ENCODE peak calls at places on chromosome 4, in four cellular contexts. I is WTC11, V is GM23338, E is B cell. S is an unnamed sample.
A peak's percentile ranks its signal among the peaks of the same experiment; 100 is the strongest.

GRCh38 chr4:122065915-122066314 is 86.2 kb upstream of the BLTP1 start:
- DNase-seq in V (no peak), E (no peak), I (no peak), S (no peak)

GRCh38 chr4:158799013-158799770 is 30.4 kb downstream of the FNIP2 start:
- DNase-seq in V (no peak), I (no peak), E (no peak), S (no peak)

GRCh38 chr4:1958276-1959103 is 50.3 kb downstream of the NELFA start:
- DNase-seq in I (no peak), E (no peak), V (no peak), S (no peak)

GRCh38 chr4:76640252-76640925 is 205.4 kb downstream of the SHROOM3 start:
- DNase-seq in E (no peak), V (peak; percentile 29), I (peak; percentile 14), S (no peak)

GRCh38 chr4:141246683-141247429 is 26.2 kb downstream of the ZNF330 start:
- DNase-seq in I (no peak), E (no peak), V (no peak), S (no peak)

GRCh38 chr4:169611157-169611556 is 1.2 kb downstream of the NEK1 start:
- DNase-seq in I (no peak), E (no peak), V (no peak), S (no peak)

GRCh38 chr4:37682701-37683401 is 3.3 kb downstream of the RELL1 start:
- DNase-seq in V (no peak), I (no peak), E (peak; percentile 47), S (peak; percentile 51)

GRCh38 chr4:89410687-89411086 is 103.1 kb upstream of the GPRIN3 start:
- DNase-seq in I (no peak), E (no peak), V (peak; percentile 8), S (no peak)

GRCh38 chr4:91758487-91758886 is 545.3 kb upstream of the GRID2 start:
- DNase-seq in V (no peak), I (no peak), E (no peak), S (no peak)

GRCh38 chr4:75724867-75725724 is 719 bp downstream of the USO1 start:
- DNase-seq in E (peak; percentile 56), I (peak; percentile 73), V (peak; percentile 80), S (peak; percentile 75)

GRCh38 chr4:13347517-13348125 is 136.5 kb downstream of the RAB28 start:
- DNase-seq in E (no peak), I (no peak), V (no peak), S (no peak)

GRCh38 chr4:112704991-112705845 is 68.3 kb downstream of the LARP7 start:
- DNase-seq in E (peak; percentile 41), I (peak; percentile 47), V (peak; percentile 61), S (peak; percentile 42)

GRCh38 chr4:88159137-88159725 is 792 bp upstream of the ABCG2 start:
- DNase-seq in V (peak; percentile 71), E (no peak), I (peak; percentile 67), S (no peak)

GRCh38 chr4:89298788-89299152 is 8.8 kb downstream of the GPRIN3 start:
- DNase-seq in I (no peak), E (no peak), V (no peak), S (no peak)

GRCh38 chr4:113109106-113109740 is 59.8 kb downstream of the ANK2 start:
- DNase-seq in V (no peak), I (no peak), E (no peak), S (no peak)

GRCh38 chr4:168162604-168163003 is 70.3 kb downstream of the ANXA10 start:
- DNase-seq in V (no peak), I (no peak), E (no peak), S (no peak)

GRCh38 chr4:34720563-34720962 is 1523.8 kb downstream of the ARAP2 start:
- DNase-seq in I (no peak), V (peak; percentile 67), E (no peak), S (no peak)

GRCh38 chr4:88135362-88135663 is 23.1 kb downstream of the ABCG2 start:
- DNase-seq in V (no peak), I (no peak), E (no peak), S (no peak)

GRCh38 chr4:8207314-8207713 is 8.2 kb downstream of the SH3TC1 start:
- DNase-seq in I (no peak), V (no peak), E (no peak), S (no peak)

GRCh38 chr4:85058551-85058950 is 92.1 kb upstream of the WDFY3 start:
- DNase-seq in I (no peak), V (no peak), E (no peak), S (no peak)

GRCh38 chr4:86927843-86928395 is 6.9 kb upstream of the AFF1 start:
- DNase-seq in V (no peak), E (no peak), I (no peak), S (no peak)

DNA sequence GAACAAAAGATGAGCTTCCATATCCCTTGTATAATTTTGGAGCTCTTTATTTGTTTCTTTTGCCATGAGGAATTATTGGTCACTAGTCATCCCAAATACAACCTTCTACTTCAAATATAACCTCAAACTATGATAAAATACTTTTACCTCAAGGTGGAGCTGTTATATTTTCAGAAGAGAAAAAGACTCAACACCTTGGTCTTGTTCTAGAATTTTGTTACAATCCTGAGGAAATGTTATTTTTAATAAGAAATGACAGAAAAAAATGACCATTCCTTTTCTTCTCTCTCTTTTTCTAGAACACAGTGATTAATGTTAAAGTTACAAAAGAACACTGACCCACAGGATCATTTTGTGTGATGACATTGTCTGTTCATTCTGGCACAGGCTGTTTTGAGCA is 159.5 kb upstream of the CTSO start:
- DNase-seq in I (no peak), V (peak; percentile 13), E (no peak), S (peak; percentile 9)
- TF ChIP-seq CTCF in I (no peak), V (no peak), E (no peak), S (peak; percentile 30)

DNA sequence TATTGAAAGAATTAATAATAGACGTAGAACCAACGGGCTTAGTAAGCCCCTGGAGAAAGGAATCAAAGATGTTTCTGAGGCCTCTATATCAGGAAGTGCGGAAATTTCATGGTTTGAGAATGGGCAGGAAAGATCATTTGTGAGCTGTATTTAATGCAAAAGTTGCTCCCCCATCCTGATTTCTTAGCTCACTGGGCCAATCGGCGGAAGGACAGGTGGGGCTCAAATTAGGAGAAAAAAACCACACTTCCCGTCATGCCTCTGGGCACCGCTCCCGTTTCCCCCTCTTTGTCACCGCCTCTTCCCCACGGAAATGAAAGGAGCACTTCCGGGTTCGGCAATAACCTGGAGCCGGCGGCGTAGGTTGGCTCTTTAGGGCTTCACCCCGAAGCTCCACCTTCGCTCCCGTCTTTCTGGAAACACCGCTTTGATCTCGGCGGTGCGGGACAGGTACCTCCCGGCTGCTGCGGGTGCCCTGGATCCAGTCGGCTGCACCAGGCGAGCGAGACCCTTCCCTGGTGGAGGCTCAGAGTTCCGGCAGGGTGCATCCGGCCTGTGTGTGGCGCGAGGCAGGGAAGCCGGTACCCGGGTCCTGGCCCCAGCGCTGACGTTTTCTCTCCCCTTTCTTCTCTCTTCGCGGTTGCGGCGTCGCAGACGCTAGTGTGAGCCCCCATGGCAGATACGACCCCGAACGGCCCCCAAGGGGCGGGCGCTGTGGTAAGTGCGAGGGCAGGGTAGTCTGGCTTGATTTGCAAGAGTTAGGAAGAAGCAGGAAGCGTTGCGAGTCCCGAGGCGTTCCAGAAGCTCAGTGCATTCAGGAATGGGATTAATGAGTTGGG is at the start of gene TMEM33:
- DNase-seq in V (peak; percentile 96), E (peak; percentile 66), I (peak; percentile 82), S (peak; percentile 83)
- TF ChIP-seq CTCF in V (no peak), E (no peak), I (no peak), S (no peak)

DNA sequence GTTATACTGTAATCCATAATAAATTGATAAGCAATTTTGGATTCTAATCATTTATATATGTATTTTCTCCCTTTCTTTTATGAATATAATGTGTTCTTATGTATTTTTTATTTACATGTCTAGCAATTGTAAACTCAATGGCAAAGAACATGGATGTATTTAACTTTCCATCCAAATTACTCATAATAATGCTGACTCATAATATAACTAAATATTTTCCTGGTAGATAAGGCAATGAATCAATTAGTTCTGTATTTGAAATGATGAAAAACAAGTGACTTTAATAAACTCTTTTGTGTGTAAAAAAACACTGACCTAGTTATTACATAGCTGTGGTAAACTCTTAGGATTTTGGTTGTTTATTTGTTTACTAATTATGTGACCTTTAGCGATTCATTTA is 211.2 kb downstream of the DTHD1 start:
- DNase-seq in E (no peak), I (no peak), V (no peak), S (no peak)
- TF ChIP-seq CTCF in E (no peak), I (no peak), V (no peak), S (no peak)

GRCh38 chr4:40306203-40306602 is 28.9 kb upstream of the CHRNA9 start:
- DNase-seq in I (no peak), V (no peak), E (no peak), S (no peak)
- TF ChIP-seq CTCF in I (no peak), V (no peak), E (no peak), S (no peak)

GRCh38 chr4:24914460-24914859 is 1.6 kb upstream of the CCDC149 start:
- DNase-seq in I (no peak), V (no peak), E (no peak), S (no peak)

GRCh38 chr4:24917076-24917856 is 4.4 kb upstream of the CCDC149 start:
- DNase-seq in V (no peak), I (peak; percentile 17), E (no peak), S (no peak)

GRCh38 chr4:24912252-24913098 is at the start of gene CCDC149:
- DNase-seq in I (peak; percentile 78), E (no peak), V (peak; percentile 83), S (peak; percentile 42)

GRCh38 chr4:24913099-24913445 is 230 bp upstream of the CCDC149 start:
- DNase-seq in I (no peak), V (no peak), E (no peak), S (no peak)

DNA sequence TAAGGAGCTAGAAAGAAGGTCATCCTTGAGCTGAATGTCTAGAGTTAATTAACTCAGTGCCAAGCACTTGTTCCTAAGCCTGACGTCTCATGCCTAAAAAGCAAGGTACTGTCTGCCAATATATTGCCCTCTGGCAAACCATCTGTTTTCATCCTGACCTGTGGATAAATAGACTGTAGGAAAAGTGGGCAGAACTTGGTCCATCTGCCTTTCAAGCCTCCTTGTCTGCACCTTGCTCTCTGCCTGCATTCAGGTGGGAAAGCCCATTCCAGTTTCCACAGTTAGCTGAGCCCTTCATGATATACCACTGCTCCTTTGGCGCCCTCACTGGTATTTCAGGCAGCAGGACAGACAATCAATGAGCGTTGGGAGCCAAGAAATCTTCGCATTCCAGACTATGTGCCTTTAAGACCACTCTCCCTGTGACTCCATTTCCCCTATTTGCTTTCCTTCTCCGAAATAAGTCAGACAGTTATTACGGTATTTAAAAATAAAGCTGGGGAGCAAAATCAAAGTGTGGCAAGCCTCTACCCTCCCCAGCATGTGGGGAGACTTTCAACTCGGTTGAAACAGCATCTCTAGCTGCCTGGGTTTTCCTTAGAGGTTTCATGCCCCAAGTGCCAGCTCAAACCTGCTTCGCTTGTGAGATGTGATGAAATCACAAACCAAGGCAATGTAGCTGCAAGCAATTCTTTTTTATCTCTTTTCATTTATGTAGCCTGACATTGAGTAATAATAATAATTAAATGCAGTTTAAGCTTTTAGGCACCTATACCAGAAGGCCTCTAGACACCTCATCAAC is 2.5 kb upstream of the CCDC149 start:
- DNase-seq in I (peak; percentile 18), V (peak; percentile 61), E (no peak), S (peak; percentile 7)
- TF ChIP-seq CTCF in I (no peak), V (peak; percentile 71), E (no peak), S (peak; percentile 26)

S was measured in GM13977.